ENCODE peak calls at places on chromosomes 11 and 22, in four cellular contexts. H is stimulated activated naive CD8-positive, alpha-beta T cell treated with anti-CD3 and anti-CD28 coated beads, Interleukin-15, amount 100 ng/mL, for 72 hours; X is mucosa of descending colon; K is activated CD4-positive, alpha-beta T cell treated with anti-CD3 and anti-CD28 coated beads, Interleukin-2, amount 10 ng/mL, durations not matched to agents 7 days and 5 days. J is an unnamed sample.

GRCh38 chr22:31595271-31595670 is 66.7 kb downstream of the PISD start:
- DNase-seq in H (no peak), X (no peak), K (no peak), J (no peak)

GRCh38 chr22:23291806-23292452 is 111.6 kb downstream of the BCR start:
- DNase-seq in H (no peak), X (no peak), K (no peak), J (no peak)

GRCh38 chr22:35023692-35024363 is 42.1 kb upstream of the ISX start:
- DNase-seq in H (peak; percentile 55), X (peak; percentile 91), K (peak; percentile 68), J (peak; percentile 74)

GRCh38 chr22:30947163-30947820 is 21.3 kb downstream of the MORC2 start:
- DNase-seq in H (no peak), X (peak; percentile 25), K (no peak), J (no peak)

GRCh38 chr11:86559311-86559945 is 113.0 kb downstream of the ME3 start:
- DNase-seq in H (no peak), X (no peak), K (no peak), J (no peak)

GRCh38 chr11:1450344-1450875 is 36.2 kb downstream of the MOB2 start:
- DNase-seq in H (no peak), X (no peak), K (no peak), J (no peak)

GRCh38 chr11:44868455-44869421 is 81.9 kb downstream of the TP53I11 start:
- DNase-seq in H (no peak), X (no peak), K (no peak), J (no peak)

GRCh38 chr11:57438345-57439280 is 11.7 kb upstream of the SLC43A3 start:
- DNase-seq in H (no peak), X (no peak), K (no peak), J (no peak)

GRCh38 chr11:1879941-1880720 is 11.6 kb downstream of the PRR33 start:
- DNase-seq in H (peak; percentile 9), X (peak; percentile 35), K (no peak), J (no peak)

GRCh38 chr11:108218455-108218854 is 4.0 kb downstream of the NPAT start:
- DNase-seq in H (no peak), X (no peak), K (no peak), J (no peak)

GRCh38 chr22:20423636-20424511 is 13.8 kb downstream of the SCARF2 start:
- DNase-seq in H (no peak), X (no peak), K (no peak), J (no peak)

GRCh38 chr11:130344846-130345245 is 30.1 kb upstream of the ZBTB44 start:
- DNase-seq in H (no peak), X (no peak), K (no peak), J (no peak)

GRCh38 chr22:46150615-46151423 is 493 bp downstream of the PPARA start:
- DNase-seq in H (peak; percentile 69), X (peak; percentile 61), K (peak; percentile 46), J (peak; percentile 63)

GRCh38 chr11:11384829-11385228 is 31.8 kb upstream of the CSNK2A3 start:
- DNase-seq in H (no peak), X (no peak), K (no peak), J (no peak)

GRCh38 chr22:42844756-42845155 is 12.3 kb downstream of the ARFGAP3 start:
- DNase-seq in H (no peak), X (no peak), K (no peak), J (no peak)

GRCh38 chr22:32619614-32620426 is 145.2 kb downstream of the FBXO7 start:
- DNase-seq in H (no peak), X (no peak), K (no peak), J (no peak)

GRCh38 chr22:20642668-20643179 is 131.2 kb upstream of the SERPIND1 start:
- DNase-seq in H (no peak), X (no peak), K (no peak), J (peak; percentile 13)

GRCh38 chr11:125281831-125282595 is 117.5 kb downstream of the PKNOX2 start:
- DNase-seq in H (no peak), X (no peak), K (no peak), J (no peak)

GRCh38 chr11:35337136-35337918 is 82.0 kb downstream of the SLC1A2 start:
- DNase-seq in H (peak; percentile 38), X (no peak), K (no peak), J (no peak)

GRCh38 chr22:37229805-37230672 is 14.0 kb downstream of the RAC2 start:
- DNase-seq in H (peak; percentile 89), X (peak; percentile 69), K (peak; percentile 95), J (peak; percentile 97)